ENCODE peak calls at places on chromosomes 3 and 15, in seven cellular contexts. One of them, this sample, is unnamed.
A peak's percentile ranks its signal among the peaks of the same experiment; 100 is the strongest.

GRCh38 chr15:98931001-98931400 is 76.6 kb downstream of the PGPEP1L start:
- DNase-seq in testis: no peak
- DNase-seq in RWPE1: no peak
- DNase-seq in retinal pigment epithelial cell: no peak
- DNase-seq in Peyer's patch: no peak
- DNase-seq in endothelial cell: no peak
- DNase-seq in Calu3: no peak
- DNase-seq in this sample: no peak

GRCh38 chr3:134640378-134640777 is 10.4 kb downstream of the KY start:
- DNase-seq in testis: no peak
- DNase-seq in RWPE1: no peak
- DNase-seq in retinal pigment epithelial cell: no peak
- DNase-seq in Peyer's patch: no peak
- DNase-seq in endothelial cell: no peak
- DNase-seq in Calu3: no peak
- DNase-seq in this sample: no peak

GRCh38 chr3:74009961-74010859 is 385.5 kb upstream of the PDZRN3 start:
- DNase-seq in testis: no peak
- DNase-seq in RWPE1: no peak
- DNase-seq in retinal pigment epithelial cell: no peak
- DNase-seq in Peyer's patch: no peak
- DNase-seq in endothelial cell: no peak
- DNase-seq in Calu3: no peak
- DNase-seq in this sample: no peak

GRCh38 chr3:197139586-197139985 is 110.0 kb upstream of the MELTF start:
- DNase-seq in testis: no peak
- DNase-seq in RWPE1: no peak
- DNase-seq in retinal pigment epithelial cell: no peak
- DNase-seq in Peyer's patch: no peak
- DNase-seq in endothelial cell: no peak
- DNase-seq in Calu3: no peak
- DNase-seq in this sample: no peak

GRCh38 chr3:9855594-9855993 is 11.8 kb upstream of the RPUSD3 start:
- DNase-seq in testis: no peak
- DNase-seq in RWPE1: no peak
- DNase-seq in retinal pigment epithelial cell: no peak
- DNase-seq in Peyer's patch: no peak
- DNase-seq in endothelial cell: no peak
- DNase-seq in Calu3: no peak
- DNase-seq in this sample: no peak

GRCh38 chr3:49158108-49158709 is 7.9 kb downstream of the CCDC71 start:
- DNase-seq in testis: peak; percentile 47
- DNase-seq in RWPE1: no peak
- DNase-seq in retinal pigment epithelial cell: no peak
- DNase-seq in Peyer's patch: peak; percentile 89
- DNase-seq in endothelial cell: peak; percentile 40
- DNase-seq in Calu3: peak; percentile 60
- DNase-seq in this sample: peak; percentile 41

GRCh38 chr3:178297204-178297603 is 239.0 kb upstream of the KCNMB2 start:
- DNase-seq in testis: no peak
- DNase-seq in RWPE1: no peak
- DNase-seq in retinal pigment epithelial cell: no peak
- DNase-seq in Peyer's patch: no peak
- DNase-seq in endothelial cell: no peak
- DNase-seq in Calu3: no peak
- DNase-seq in this sample: no peak

GRCh38 chr3:49377483-49377882 is 19.3 kb upstream of the GPX1 start:
- DNase-seq in testis: no peak
- DNase-seq in RWPE1: no peak
- DNase-seq in retinal pigment epithelial cell: no peak
- DNase-seq in Peyer's patch: no peak
- DNase-seq in endothelial cell: no peak
- DNase-seq in Calu3: no peak
- DNase-seq in this sample: no peak

GRCh38 chr3:45817788-45818523 is 21.6 kb upstream of the SLC6A20 start:
- DNase-seq in testis: peak; percentile 27
- DNase-seq in RWPE1: peak; percentile 79
- DNase-seq in retinal pigment epithelial cell: peak; percentile 96
- DNase-seq in Peyer's patch: peak; percentile 73
- DNase-seq in endothelial cell: no peak
- DNase-seq in Calu3: peak; percentile 70
- DNase-seq in this sample: peak; percentile 86

GRCh38 chr15:31236184-31237041 is 90.2 kb upstream of the KLF13 start:
- DNase-seq in testis: peak; percentile 78
- DNase-seq in RWPE1: peak; percentile 91
- DNase-seq in retinal pigment epithelial cell: peak; percentile 85
- DNase-seq in Peyer's patch: peak; percentile 76
- DNase-seq in endothelial cell: no peak
- DNase-seq in Calu3: peak; percentile 20
- DNase-seq in this sample: peak; percentile 27

GRCh38 chr15:31265090-31265870 is 61.4 kb upstream of the KLF13 start:
- DNase-seq in testis: peak; percentile 12
- DNase-seq in RWPE1: no peak
- DNase-seq in retinal pigment epithelial cell: no peak
- DNase-seq in Peyer's patch: peak; percentile 62
- DNase-seq in endothelial cell: no peak
- DNase-seq in Calu3: no peak
- DNase-seq in this sample: no peak

GRCh38 chr15:40243126-40243810 is 4.4 kb downstream of the PAK6 start:
- DNase-seq in testis: peak; percentile 6
- DNase-seq in RWPE1: no peak
- DNase-seq in retinal pigment epithelial cell: no peak
- DNase-seq in Peyer's patch: peak; percentile 41
- DNase-seq in endothelial cell: no peak
- DNase-seq in Calu3: no peak
- DNase-seq in this sample: no peak

GRCh38 chr3:23691343-23691895 is 114.3 kb upstream of the UBE2E1 start:
- DNase-seq in testis: no peak
- DNase-seq in RWPE1: no peak
- DNase-seq in retinal pigment epithelial cell: no peak
- DNase-seq in Peyer's patch: no peak
- DNase-seq in endothelial cell: no peak
- DNase-seq in Calu3: no peak
- DNase-seq in this sample: no peak

GRCh38 chr3:126133606-126134005 is 46.8 kb downstream of the ALDH1L1 start:
- DNase-seq in testis: peak; percentile 8
- DNase-seq in RWPE1: no peak
- DNase-seq in retinal pigment epithelial cell: no peak
- DNase-seq in Peyer's patch: peak; percentile 36
- DNase-seq in endothelial cell: no peak
- DNase-seq in Calu3: peak; percentile 6
- DNase-seq in this sample: no peak

GRCh38 chr3:160928183-160928718 is 172.2 kb downstream of the PPM1L start:
- DNase-seq in testis: no peak
- DNase-seq in RWPE1: no peak
- DNase-seq in retinal pigment epithelial cell: no peak
- DNase-seq in Peyer's patch: no peak
- DNase-seq in endothelial cell: no peak
- DNase-seq in Calu3: no peak
- DNase-seq in this sample: no peak

GRCh38 chr15:92974183-92974915 is 74.2 kb downstream of the CHD2 start:
- DNase-seq in testis: no peak
- DNase-seq in RWPE1: no peak
- DNase-seq in retinal pigment epithelial cell: no peak
- DNase-seq in Peyer's patch: no peak
- DNase-seq in endothelial cell: no peak
- DNase-seq in Calu3: no peak
- DNase-seq in this sample: no peak

GRCh38 chr15:92963794-92964193 is 63.7 kb downstream of the CHD2 start:
- DNase-seq in testis: no peak
- DNase-seq in RWPE1: no peak
- DNase-seq in retinal pigment epithelial cell: no peak
- DNase-seq in Peyer's patch: no peak
- DNase-seq in endothelial cell: no peak
- DNase-seq in Calu3: no peak
- DNase-seq in this sample: no peak

GRCh38 chr15:92970656-92971055 is 70.5 kb downstream of the CHD2 start:
- DNase-seq in testis: no peak
- DNase-seq in RWPE1: no peak
- DNase-seq in retinal pigment epithelial cell: no peak
- DNase-seq in Peyer's patch: no peak
- DNase-seq in endothelial cell: no peak
- DNase-seq in Calu3: no peak
- DNase-seq in this sample: no peak

GRCh38 chr15:92971081-92971480 is 71.0 kb downstream of the CHD2 start:
- DNase-seq in testis: no peak
- DNase-seq in RWPE1: no peak
- DNase-seq in retinal pigment epithelial cell: no peak
- DNase-seq in Peyer's patch: no peak
- DNase-seq in endothelial cell: no peak
- DNase-seq in Calu3: no peak
- DNase-seq in this sample: no peak

DNA sequence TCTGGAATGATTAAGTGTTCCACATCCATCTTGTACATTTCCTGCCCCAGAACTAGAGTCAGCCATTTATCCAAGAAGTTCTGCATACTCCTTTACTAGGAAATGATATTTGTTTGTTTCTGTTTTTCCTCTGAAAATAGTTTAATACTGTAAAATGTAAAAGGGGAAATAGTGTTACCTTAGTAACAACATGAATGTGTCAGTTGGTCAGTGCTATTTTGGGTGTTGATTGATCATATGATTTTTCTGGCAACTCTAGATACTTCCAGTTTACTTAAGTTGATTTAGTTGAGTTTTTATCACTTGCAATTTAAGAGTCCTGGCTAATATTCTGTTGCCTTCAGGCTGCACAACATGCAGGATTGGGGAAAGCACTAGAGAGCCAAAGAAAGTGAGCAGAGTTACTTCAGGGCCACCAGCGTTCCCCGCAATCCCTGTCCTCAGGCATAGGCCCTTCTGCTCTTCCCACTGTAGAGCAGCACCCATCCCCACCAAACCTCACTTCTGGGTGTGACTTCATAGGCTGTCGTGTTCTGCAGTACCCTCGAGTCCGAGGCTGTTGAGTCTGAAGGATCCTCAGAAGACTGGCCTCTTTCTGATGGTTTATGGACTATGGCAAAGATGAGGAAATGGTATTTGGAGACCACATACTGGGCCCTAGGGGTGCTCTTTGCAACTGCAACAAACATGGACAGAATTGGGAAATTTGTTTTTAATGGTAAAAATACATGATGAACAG is 69.0 kb downstream of the CHD2 start:
- DNase-seq in testis: no peak
- DNase-seq in RWPE1: no peak
- DNase-seq in retinal pigment epithelial cell: peak; percentile 6
- DNase-seq in Peyer's patch: no peak
- DNase-seq in endothelial cell: no peak
- DNase-seq in Calu3: no peak
- DNase-seq in this sample: no peak
- TF ChIP-seq CTCF in testis: peak; percentile 10
- TF ChIP-seq CTCF in RWPE1: no peak
- TF ChIP-seq CTCF in retinal pigment epithelial cell: peak; percentile 33
- TF ChIP-seq CTCF in Peyer's patch: no peak
- TF ChIP-seq CTCF in endothelial cell: peak; percentile 21
- TF ChIP-seq CTCF in Calu3: no peak
- TF ChIP-seq CTCF in this sample: no peak

GRCh38 chr15:48719668-48720067 is 74.2 kb upstream of the FBN1 start:
- DNase-seq in testis: no peak
- DNase-seq in RWPE1: no peak
- DNase-seq in retinal pigment epithelial cell: no peak
- DNase-seq in Peyer's patch: no peak
- DNase-seq in endothelial cell: no peak
- DNase-seq in Calu3: no peak
- DNase-seq in this sample: no peak

GRCh38 chr15:48720646-48721045 is 75.1 kb upstream of the FBN1 start:
- DNase-seq in testis: no peak
- DNase-seq in RWPE1: no peak
- DNase-seq in retinal pigment epithelial cell: no peak
- DNase-seq in Peyer's patch: no peak
- DNase-seq in endothelial cell: no peak
- DNase-seq in Calu3: no peak
- DNase-seq in this sample: no peak

GRCh38 chr15:48721061-48721810 is 75.7 kb upstream of the FBN1 start:
- DNase-seq in testis: no peak
- DNase-seq in RWPE1: no peak
- DNase-seq in retinal pigment epithelial cell: no peak
- DNase-seq in Peyer's patch: no peak
- DNase-seq in endothelial cell: no peak
- DNase-seq in Calu3: no peak
- DNase-seq in this sample: no peak

GRCh38 chr15:48718646-48719045 is 73.1 kb upstream of the FBN1 start:
- DNase-seq in testis: no peak
- DNase-seq in RWPE1: no peak
- DNase-seq in retinal pigment epithelial cell: no peak
- DNase-seq in Peyer's patch: no peak
- DNase-seq in endothelial cell: no peak
- DNase-seq in Calu3: no peak
- DNase-seq in this sample: no peak

DNA sequence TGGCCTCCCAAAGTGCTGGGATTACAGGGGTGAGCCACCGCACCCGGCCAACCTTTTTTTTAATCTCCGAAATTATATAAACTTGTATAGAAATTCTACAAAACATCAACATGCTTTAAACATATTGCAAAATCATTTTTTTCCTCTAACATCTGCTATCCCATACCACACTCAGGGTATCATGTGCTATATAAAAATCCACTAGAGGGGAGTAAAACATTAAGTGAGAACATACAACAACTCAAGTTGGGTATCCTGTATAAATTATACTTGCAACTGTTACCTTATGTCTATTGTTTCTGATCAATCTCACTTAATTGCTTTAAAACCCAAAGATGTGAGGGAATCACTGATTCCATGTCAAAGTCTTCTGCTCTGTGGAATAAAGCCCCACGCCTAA is 71.9 kb upstream of the FBN1 start:
- DNase-seq in testis: no peak
- DNase-seq in RWPE1: no peak
- DNase-seq in retinal pigment epithelial cell: no peak
- DNase-seq in Peyer's patch: no peak
- DNase-seq in endothelial cell: no peak
- DNase-seq in Calu3: no peak
- DNase-seq in this sample: no peak
- TF ChIP-seq CTCF in testis: no peak
- TF ChIP-seq CTCF in RWPE1: no peak
- TF ChIP-seq CTCF in retinal pigment epithelial cell: peak; percentile 38
- TF ChIP-seq CTCF in Peyer's patch: no peak
- TF ChIP-seq CTCF in endothelial cell: no peak
- TF ChIP-seq CTCF in Calu3: no peak
- TF ChIP-seq CTCF in this sample: peak; percentile 31

GRCh38 chr15:85579957-85580694 is 199.7 kb downstream of the AKAP13 start:
- DNase-seq in testis: peak; percentile 56
- DNase-seq in RWPE1: no peak
- DNase-seq in retinal pigment epithelial cell: no peak
- DNase-seq in Peyer's patch: peak; percentile 82
- DNase-seq in endothelial cell: no peak
- DNase-seq in Calu3: peak; percentile 70
- DNase-seq in this sample: no peak
- TF ChIP-seq CTCF in testis: no peak
- TF ChIP-seq CTCF in RWPE1: no peak
- TF ChIP-seq CTCF in retinal pigment epithelial cell: no peak
- TF ChIP-seq CTCF in Peyer's patch: peak; percentile 35
- TF ChIP-seq CTCF in endothelial cell: no peak
- TF ChIP-seq CTCF in Calu3: no peak
- TF ChIP-seq CTCF in this sample: no peak

GRCh38 chr3:105285653-105286241 is 81.0 kb upstream of the ALCAM start:
- DNase-seq in testis: no peak
- DNase-seq in RWPE1: peak; percentile 4
- DNase-seq in retinal pigment epithelial cell: no peak
- DNase-seq in Peyer's patch: no peak
- DNase-seq in endothelial cell: no peak
- DNase-seq in Calu3: no peak
- DNase-seq in this sample: no peak

GRCh38 chr3:105281989-105282388 is 84.7 kb upstream of the ALCAM start:
- DNase-seq in testis: no peak
- DNase-seq in RWPE1: no peak
- DNase-seq in retinal pigment epithelial cell: no peak
- DNase-seq in Peyer's patch: no peak
- DNase-seq in endothelial cell: no peak
- DNase-seq in Calu3: no peak
- DNase-seq in this sample: no peak

GRCh38 chr3:105284876-105285275 is 81.8 kb upstream of the ALCAM start:
- DNase-seq in testis: no peak
- DNase-seq in RWPE1: no peak
- DNase-seq in retinal pigment epithelial cell: no peak
- DNase-seq in Peyer's patch: no peak
- DNase-seq in endothelial cell: no peak
- DNase-seq in Calu3: no peak
- DNase-seq in this sample: no peak
- TF ChIP-seq CTCF in testis: no peak
- TF ChIP-seq CTCF in RWPE1: no peak
- TF ChIP-seq CTCF in retinal pigment epithelial cell: no peak
- TF ChIP-seq CTCF in Peyer's patch: no peak
- TF ChIP-seq CTCF in endothelial cell: no peak
- TF ChIP-seq CTCF in Calu3: no peak
- TF ChIP-seq CTCF in this sample: no peak